ENCODE peak calls at places on chromosomes 16 and 17, in ten cellular contexts. I is neural progenitor cell; S is CD4-positive, CD25-positive, alpha-beta regulatory T cell; Z is mesenchymal stem cell; V is mammary epithelial cell; K is sigmoid colon; H is PC-3; G is aorta; W is keratinocyte; O is tibial nerve. X is an unnamed sample.

GRCh38 chr17:77233127-77233526 is 92.4 kb downstream of the SEC14L1 start:
- DNase-seq in I (no peak), S (no peak), Z (no peak), V (no peak), K (no peak), H (no peak), G (no peak), W (no peak), O (no peak), X (no peak)

GRCh38 chr16:51524555-51525373 is 373.7 kb upstream of the SALL1 start:
- DNase-seq in I (no peak), S (no peak), Z (peak; percentile 64), V (peak; percentile 52), K (no peak), H (no peak), G (no peak), W (no peak), O (no peak), X (no peak)

GRCh38 chr17:31163091-31163781 is 68.5 kb downstream of the NF1 start:
- DNase-seq in I (no peak), S (no peak), Z (no peak), V (no peak), K (no peak), H (no peak), G (no peak), W (no peak), O (no peak), X (no peak)

GRCh38 chr16:730666-731509 is 4.0 kb downstream of the HAGHL start:
- DNase-seq in I (peak; percentile 1), S (no peak), Z (no peak), V (no peak), K (no peak), H (no peak), G (no peak), W (no peak), O (no peak), X (no peak)

GRCh38 chr16:75733305-75734141 is 7.2 kb upstream of the CPHXL start:
- DNase-seq in I (peak; percentile 64), S (no peak), Z (peak; percentile 74), V (no peak), K (no peak), H (peak; percentile 3), G (peak; percentile 56), W (no peak), O (no peak), X (no peak)

GRCh38 chr17:45666046-45666600 is 118.0 kb upstream of the CRHR1 start:
- DNase-seq in I (peak; percentile 39), S (no peak), Z (no peak), V (no peak), K (no peak), H (peak; percentile 17), G (no peak), W (no peak), O (no peak), X (no peak)

GRCh38 chr16:86620184-86620583 is 41.8 kb downstream of the FOXL1 start:
- DNase-seq in I (no peak), S (no peak), Z (no peak), V (no peak), K (no peak), H (no peak), G (no peak), W (no peak), O (no peak), X (no peak)

GRCh38 chr17:40818343-40818732 is 4.1 kb downstream of the KRT10 start:
- DNase-seq in I (no peak), S (no peak), Z (no peak), V (no peak), K (no peak), H (no peak), G (no peak), W (no peak), O (no peak), X (no peak)

GRCh38 chr17:32931686-32932085 is 3.7 kb downstream of the TMEM98 start:
- DNase-seq in I (no peak), S (no peak), Z (no peak), V (peak; percentile 59), K (no peak), H (peak; percentile 55), G (no peak), W (no peak), O (no peak), X (no peak)

GRCh38 chr16:4613636-4614570 is 785 bp downstream of the UBALD1 start:
- DNase-seq in I (peak; percentile 70), S (peak; percentile 55), Z (peak; percentile 48), V (peak; percentile 23), K (peak; percentile 69), H (peak; percentile 20), G (no peak), W (no peak), O (no peak), X (no peak)

GRCh38 chr17:49779730-49780220 is 8.7 kb upstream of the KAT7 start:
- DNase-seq in I (peak; percentile 15), S (peak; percentile 60), Z (peak; percentile 68), V (peak; percentile 81), K (no peak), H (peak; percentile 83), G (no peak), W (peak; percentile 15), O (no peak), X (no peak)

GRCh38 chr17:79827179-79827578 is 12.1 kb downstream of the CBX4 start:
- DNase-seq in I (no peak), S (no peak), Z (no peak), V (no peak), K (no peak), H (no peak), G (no peak), W (no peak), O (no peak), X (no peak)

GRCh38 chr17:67212716-67213417 is 32.1 kb downstream of the HELZ start:
- DNase-seq in I (no peak), S (no peak), Z (peak; percentile 67), V (peak; percentile 28), K (no peak), H (peak; percentile 50), G (no peak), W (no peak), O (no peak), X (no peak)

GRCh38 chr16:75238853-75239371 is 12.5 kb downstream of the BCAR1 start:
- DNase-seq in I (no peak), S (no peak), Z (peak; percentile 64), V (no peak), K (no peak), H (no peak), G (peak; percentile 85), W (no peak), O (no peak), X (no peak)

GRCh38 chr16:68000450-68000849 is 1.2 kb upstream of the DPEP2 start:
- DNase-seq in I (no peak), S (peak; percentile 21), Z (peak; percentile 13), V (no peak), K (no peak), H (no peak), G (no peak), W (no peak), O (no peak), X (no peak)

GRCh38 chr16:67490330-67491096 is 7.2 kb upstream of the AGRP start:
- DNase-seq in I (no peak), S (no peak), Z (no peak), V (no peak), K (no peak), H (peak; percentile 32), G (no peak), W (no peak), O (no peak), X (no peak)

GRCh38 chr16:86975445-86975844 is 341.7 kb downstream of the C16orf95 start:
- DNase-seq in I (peak; percentile 56), S (no peak), Z (peak; percentile 69), V (peak; percentile 60), K (no peak), H (peak; percentile 78), G (peak; percentile 75), W (no peak), O (no peak), X (no peak)

GRCh38 chr16:35543486-35543885 is 2084.1 kb downstream of the TP53TG3F start:
- DNase-seq in I (no peak), S (no peak), Z (no peak), V (no peak), K (no peak), H (no peak), G (no peak), W (no peak), O (no peak), X (no peak)
- H3K9me3 ChIP-seq in I (peaks cover 45% of the 10 kb centered on the region), S (peaks cover 10% of the 10 kb centered on the region), Z (peaks cover 7% of the 10 kb centered on the region), V (peaks cover 14% of the 10 kb centered on the region), K (peaks cover 4% of the 10 kb centered on the region), H (no peaks in the 10 kb centered on the region), G (peaks cover 2% of the 10 kb centered on the region), W (no peaks in the 10 kb centered on the region), O (peaks cover 10% of the 10 kb centered on the region), X (no peaks in the 10 kb centered on the region)

DNA sequence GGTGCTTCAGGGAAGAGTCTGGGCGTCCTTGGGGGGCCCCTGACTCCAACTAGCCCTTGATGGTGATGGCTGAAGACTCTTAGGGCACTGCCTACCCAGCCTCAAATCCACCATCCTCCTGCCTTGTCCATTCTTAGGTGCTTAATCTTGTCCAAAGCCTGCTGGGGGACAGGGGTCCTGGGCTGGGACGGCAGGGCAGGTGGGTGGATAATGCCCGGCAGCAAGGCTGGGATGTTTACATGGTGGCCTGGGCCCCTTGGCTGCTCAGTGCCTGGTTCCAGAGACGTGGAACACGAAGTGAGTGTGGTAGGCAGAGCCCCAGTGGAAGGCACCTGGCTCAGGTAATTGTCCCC is 2.2 kb downstream of the FOXJ1 start:
- DNase-seq in I (no peak), S (no peak), Z (no peak), V (no peak), K (no peak), H (no peak), G (no peak), W (no peak), O (no peak), X (no peak)
- H3K9me3 ChIP-seq in I (no peaks in the 10 kb centered on the region), S (no peaks in the 10 kb centered on the region), Z (no peaks in the 10 kb centered on the region), V (no peaks in the 10 kb centered on the region), K (no peaks in the 10 kb centered on the region), H (no peaks in the 10 kb centered on the region), G (no peaks in the 10 kb centered on the region), W (no peaks in the 10 kb centered on the region), O (no peaks in the 10 kb centered on the region), X (no peaks in the 10 kb centered on the region)

GRCh38 chr16:31664683-31665482 is 137.2 kb downstream of the AHSP start:
- DNase-seq in I (no peak), S (no peak), Z (no peak), V (peak; percentile 90), K (no peak), H (peak; percentile 48), G (no peak), W (peak; percentile 44), O (no peak), X (no peak)
- H3K9me3 ChIP-seq in I (peaks cover 9% of the 10 kb centered on the region), S (no peaks in the 10 kb centered on the region), Z (peaks cover 51% of the 10 kb centered on the region), V (peaks cover 7% of the 10 kb centered on the region), K (peaks cover 4% of the 10 kb centered on the region), H (no peaks in the 10 kb centered on the region), G (no peaks in the 10 kb centered on the region), W (no peaks in the 10 kb centered on the region), O (peaks cover 15% of the 10 kb centered on the region), X (no peaks in the 10 kb centered on the region)

DNA sequence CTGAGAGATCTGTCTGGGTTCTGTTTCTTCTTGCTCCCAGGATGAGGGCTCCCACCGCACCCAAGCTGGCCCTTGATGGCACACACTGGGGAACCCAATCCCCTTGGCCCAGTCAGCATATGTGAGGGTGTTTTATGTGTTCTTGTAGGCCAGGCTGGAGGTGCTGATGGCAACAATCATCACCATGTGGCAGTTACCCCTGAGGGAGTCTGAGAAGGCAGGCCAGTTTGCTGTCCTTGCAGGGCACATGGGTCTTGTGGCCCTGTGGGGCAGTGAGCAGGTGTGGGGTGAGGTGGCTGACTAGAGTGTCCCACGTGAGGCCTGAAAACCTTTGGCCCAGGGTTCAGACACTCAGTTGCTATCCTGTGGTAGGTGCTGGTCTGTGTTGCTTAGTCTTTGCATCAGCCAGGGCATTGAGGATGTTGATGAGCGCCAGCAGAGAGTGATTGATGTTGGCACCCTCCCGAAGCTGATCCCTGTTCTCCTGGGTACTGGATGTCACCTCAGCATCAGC is 2183.0 kb downstream of the TP53TG3F start:
- DNase-seq in I (no peak), S (no peak), Z (no peak), V (no peak), K (no peak), H (no peak), G (no peak), W (no peak), O (no peak), X (no peak)
- H3K9me3 ChIP-seq in I (peaks cover 20% of the 10 kb centered on the region), S (peaks cover 9% of the 10 kb centered on the region), Z (peaks cover 3% of the 10 kb centered on the region), V (peaks cover 30% of the 10 kb centered on the region), K (peaks cover 11% of the 10 kb centered on the region), H (no peaks in the 10 kb centered on the region), G (no peaks in the 10 kb centered on the region), W (no peaks in the 10 kb centered on the region), O (peaks cover 7% of the 10 kb centered on the region), X (no peaks in the 10 kb centered on the region)